ENCODE peak calls at places on chromosomes 4 and X, in five cellular contexts. One of them, this sample, is unnamed.

GRCh38 chr4:59655996-59656395 is 1544.1 kb upstream of the ADGRL3 start:
- DNase-seq in lung: no peak
- DNase-seq in lower lobe of right lung: no peak
- DNase-seq in left ventricle myocardium inferior: no peak
- DNase-seq in mammary epithelial cell: no peak
- DNase-seq in this sample: no peak

GRCh38 chr4:90184560-90184959 is 57.4 kb downstream of the CCSER1 start:
- DNase-seq in lower lobe of right lung: no peak
- DNase-seq in lung: no peak
- DNase-seq in mammary epithelial cell: no peak
- DNase-seq in left ventricle myocardium inferior: no peak
- DNase-seq in this sample: no peak

GRCh38 chr4:7635435-7635834 is 200.7 kb upstream of the PSAPL1 start:
- DNase-seq in lung: no peak
- DNase-seq in left ventricle myocardium inferior: no peak
- DNase-seq in lower lobe of right lung: no peak
- DNase-seq in mammary epithelial cell: no peak
- DNase-seq in this sample: no peak

GRCh38 chr4:163398238-163398637 is 54.5 kb downstream of the NPY5R start:
- DNase-seq in mammary epithelial cell: no peak
- DNase-seq in lung: no peak
- DNase-seq in lower lobe of right lung: no peak
- DNase-seq in left ventricle myocardium inferior: no peak
- DNase-seq in this sample: no peak

GRCh38 chrX:1521459-1521956 is 15.5 kb downstream of the P2RY8 start:
- DNase-seq in lower lobe of right lung: no peak
- DNase-seq in mammary epithelial cell: no peak
- DNase-seq in left ventricle myocardium inferior: no peak
- DNase-seq in lung: no peak
- DNase-seq in this sample: no peak

GRCh38 chrX:20091499-20091898 is 25.2 kb downstream of the MAP7D2 start:
- DNase-seq in lower lobe of right lung: no peak
- DNase-seq in left ventricle myocardium inferior: no peak
- DNase-seq in lung: no peak
- DNase-seq in mammary epithelial cell: peak; percentile 45
- DNase-seq in this sample: no peak

GRCh38 chrX:3351287-3351686 is 4.8 kb upstream of the MXRA5 start:
- DNase-seq in lung: no peak
- DNase-seq in left ventricle myocardium inferior: no peak
- DNase-seq in mammary epithelial cell: no peak
- DNase-seq in lower lobe of right lung: no peak
- DNase-seq in this sample: no peak

GRCh38 chrX:23634181-23634580 is 33.1 kb upstream of the PRDX4 start:
- DNase-seq in left ventricle myocardium inferior: no peak
- DNase-seq in lower lobe of right lung: no peak
- DNase-seq in lung: no peak
- DNase-seq in mammary epithelial cell: peak; percentile 5
- DNase-seq in this sample: no peak

GRCh38 chr4:114694770-114695169 is 96.2 kb downstream of the UGT8 start:
- DNase-seq in left ventricle myocardium inferior: no peak
- DNase-seq in lower lobe of right lung: no peak
- DNase-seq in lung: no peak
- DNase-seq in mammary epithelial cell: peak; percentile 16
- DNase-seq in this sample: no peak

GRCh38 chr4:69485130-69485529 is 10.6 kb downstream of the UGT2B4 start:
- DNase-seq in mammary epithelial cell: no peak
- DNase-seq in lower lobe of right lung: no peak
- DNase-seq in lung: no peak
- DNase-seq in left ventricle myocardium inferior: no peak
- DNase-seq in this sample: no peak

GRCh38 chr4:2792711-2793577 is at the start of gene SH3BP2:
- DNase-seq in mammary epithelial cell: peak; percentile 21
- DNase-seq in left ventricle myocardium inferior: peak; percentile 92
- DNase-seq in lung: peak; percentile 85
- DNase-seq in lower lobe of right lung: peak; percentile 90
- DNase-seq in this sample: peak; percentile 88

GRCh38 chr4:1521821-1522361 is 115.6 kb upstream of the NKX1-1 start:
- DNase-seq in lung: no peak
- DNase-seq in left ventricle myocardium inferior: no peak
- DNase-seq in mammary epithelial cell: no peak
- DNase-seq in lower lobe of right lung: peak; percentile 20
- DNase-seq in this sample: no peak

GRCh38 chr4:173883821-173884220 is 353.8 kb upstream of the HAND2 start:
- DNase-seq in lung: no peak
- DNase-seq in left ventricle myocardium inferior: no peak
- DNase-seq in lower lobe of right lung: no peak
- DNase-seq in mammary epithelial cell: no peak
- DNase-seq in this sample: no peak

GRCh38 chr4:159606835-159607234 is 504.0 kb downstream of the RAPGEF2 start:
- DNase-seq in left ventricle myocardium inferior: no peak
- DNase-seq in mammary epithelial cell: peak; percentile 70
- DNase-seq in lung: no peak
- DNase-seq in lower lobe of right lung: no peak
- DNase-seq in this sample: no peak

GRCh38 chrX:114075073-114075673 is 508.7 kb upstream of the HTR2C start:
- DNase-seq in lower lobe of right lung: no peak
- DNase-seq in lung: no peak
- DNase-seq in mammary epithelial cell: no peak
- DNase-seq in left ventricle myocardium inferior: no peak
- DNase-seq in this sample: no peak

GRCh38 chrX:78625292-78625909 is 33.7 kb downstream of the RTL3 start:
- DNase-seq in lung: no peak
- DNase-seq in lower lobe of right lung: no peak
- DNase-seq in left ventricle myocardium inferior: no peak
- DNase-seq in mammary epithelial cell: no peak
- DNase-seq in this sample: no peak

GRCh38 chr4:146643812-146644401 is 5.2 kb downstream of the POU4F2 start:
- DNase-seq in lower lobe of right lung: no peak
- DNase-seq in lung: no peak
- DNase-seq in left ventricle myocardium inferior: no peak
- DNase-seq in mammary epithelial cell: peak; percentile 15
- DNase-seq in this sample: no peak

GRCh38 chrX:40652664-40653063 is 5.3 kb upstream of the CXorf38 start:
- DNase-seq in left ventricle myocardium inferior: no peak
- DNase-seq in mammary epithelial cell: no peak
- DNase-seq in lower lobe of right lung: no peak
- DNase-seq in lung: no peak
- DNase-seq in this sample: no peak

GRCh38 chrX:1443496-1444075 is 9.1 kb downstream of the ASMTL start:
- DNase-seq in lower lobe of right lung: peak; percentile 33
- DNase-seq in mammary epithelial cell: no peak
- DNase-seq in left ventricle myocardium inferior: no peak
- DNase-seq in lung: no peak
- DNase-seq in this sample: no peak

GRCh38 chr4:18689308-18689915 is 667.9 kb upstream of the LCORL start:
- DNase-seq in lower lobe of right lung: no peak
- DNase-seq in lung: peak; percentile 54
- DNase-seq in mammary epithelial cell: peak; percentile 28
- DNase-seq in left ventricle myocardium inferior: no peak
- DNase-seq in this sample: no peak

GRCh38 chr4:180058731-180059215 is 2184.4 kb upstream of the TENM3 start:
- DNase-seq in lung: peak; percentile 32
- DNase-seq in mammary epithelial cell: peak; percentile 25
- DNase-seq in lower lobe of right lung: peak; percentile 47
- DNase-seq in left ventricle myocardium inferior: no peak
- DNase-seq in this sample: no peak

GRCh38 chrX:10633722-10634121 is 13.3 kb upstream of the MID1 start:
- DNase-seq in mammary epithelial cell: peak; percentile 90
- DNase-seq in lower lobe of right lung: no peak
- DNase-seq in lung: peak; percentile 38
- DNase-seq in left ventricle myocardium inferior: peak; percentile 12
- DNase-seq in this sample: peak; percentile 69

GRCh38 chrX:20681691-20682090 is 415.0 kb upstream of the RPS6KA3 start:
- DNase-seq in mammary epithelial cell: no peak
- DNase-seq in lower lobe of right lung: no peak
- DNase-seq in left ventricle myocardium inferior: no peak
- DNase-seq in lung: no peak
- DNase-seq in this sample: no peak

GRCh38 chr4:114052227-114052626 is 72.8 kb upstream of the ARSJ start:
- DNase-seq in lower lobe of right lung: no peak
- DNase-seq in left ventricle myocardium inferior: no peak
- DNase-seq in mammary epithelial cell: no peak
- DNase-seq in lung: peak; percentile 64
- DNase-seq in this sample: no peak

GRCh38 chrX:124256209-124256608 is 76.3 kb upstream of the TEX13D start:
- DNase-seq in lung: no peak
- DNase-seq in left ventricle myocardium inferior: no peak
- DNase-seq in mammary epithelial cell: no peak
- DNase-seq in lower lobe of right lung: no peak
- DNase-seq in this sample: no peak
- H3K27ac ChIP-seq in lung: no peak overlapping the region
- H3K27ac ChIP-seq in left ventricle myocardium inferior: no peak overlapping the region
- H3K27ac ChIP-seq in mammary epithelial cell: no peak overlapping the region
- H3K27ac ChIP-seq in lower lobe of right lung: no peak overlapping the region
- H3K27ac ChIP-seq in this sample: no peak overlapping the region

DNA sequence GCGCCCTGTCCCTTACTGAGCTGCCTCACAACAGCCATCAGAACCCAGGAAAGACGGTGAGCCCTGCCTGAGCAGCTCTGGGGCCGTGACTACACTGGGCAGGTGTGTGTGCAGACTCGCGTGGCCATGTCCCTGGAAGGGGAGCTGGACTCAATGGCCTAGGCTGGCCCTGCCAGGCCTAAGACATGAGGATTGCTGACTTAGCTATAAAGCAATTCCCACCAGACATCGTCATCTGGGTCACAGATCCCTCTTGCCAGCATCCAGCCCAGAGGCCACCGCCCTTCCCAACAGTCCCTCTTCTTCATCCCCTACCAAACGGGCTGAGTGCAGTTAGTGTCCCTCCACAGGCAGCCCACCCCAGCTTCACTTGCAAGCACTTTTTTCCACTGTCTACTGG is 3.7 kb downstream of the NAA10 start:
- DNase-seq in lung: no peak
- DNase-seq in lower lobe of right lung: no peak
- DNase-seq in left ventricle myocardium inferior: no peak
- DNase-seq in mammary epithelial cell: no peak
- DNase-seq in this sample: no peak
- H3K9me3 ChIP-seq in lung: no peaks in the 10 kb centered on the region
- H3K9me3 ChIP-seq in lower lobe of right lung: no peaks in the 10 kb centered on the region
- H3K9me3 ChIP-seq in left ventricle myocardium inferior: no peaks in the 10 kb centered on the region
- H3K9me3 ChIP-seq in mammary epithelial cell: no peaks in the 10 kb centered on the region
- H3K9me3 ChIP-seq in this sample: no peaks in the 10 kb centered on the region

GRCh38 chrX:69137371-69137881 is 27.8 kb downstream of the PJA1 start:
- DNase-seq in left ventricle myocardium inferior: no peak
- DNase-seq in mammary epithelial cell: no peak
- DNase-seq in lower lobe of right lung: no peak
- DNase-seq in lung: no peak
- DNase-seq in this sample: peak; percentile 31
- H3K4me3 ChIP-seq in left ventricle myocardium inferior: peak overlapping the region; percentile 55
- H3K4me3 ChIP-seq in mammary epithelial cell: no peak overlapping the region
- H3K4me3 ChIP-seq in lower lobe of right lung: peak overlapping the region; percentile 28
- H3K4me3 ChIP-seq in lung: no peak overlapping the region
- H3K4me3 ChIP-seq in this sample: peak overlapping the region; percentile 34

GRCh38 chr4:92236907-92237306 is 66.9 kb upstream of the GRID2 start:
- DNase-seq in left ventricle myocardium inferior: no peak
- DNase-seq in lower lobe of right lung: no peak
- DNase-seq in mammary epithelial cell: peak; percentile 35
- DNase-seq in lung: no peak
- DNase-seq in this sample: no peak
- H3K27ac ChIP-seq in left ventricle myocardium inferior: no peak overlapping the region
- H3K27ac ChIP-seq in lower lobe of right lung: no peak overlapping the region
- H3K27ac ChIP-seq in mammary epithelial cell: no peak overlapping the region
- H3K27ac ChIP-seq in lung: no peak overlapping the region
- H3K27ac ChIP-seq in this sample: no peak overlapping the region

GRCh38 chrX:154660506-154660905 is 7.1 kb upstream of the CTAG2 start:
- DNase-seq in left ventricle myocardium inferior: no peak
- DNase-seq in lower lobe of right lung: no peak
- DNase-seq in lung: no peak
- DNase-seq in mammary epithelial cell: no peak
- DNase-seq in this sample: no peak
- H3K9me3 ChIP-seq in left ventricle myocardium inferior: no peaks in the 10 kb centered on the region
- H3K9me3 ChIP-seq in lower lobe of right lung: no peaks in the 10 kb centered on the region
- H3K9me3 ChIP-seq in lung: peaks cover 11% of the 10 kb centered on the region
- H3K9me3 ChIP-seq in mammary epithelial cell: peaks cover 4% of the 10 kb centered on the region
- H3K9me3 ChIP-seq in this sample: no peaks in the 10 kb centered on the region

DNA sequence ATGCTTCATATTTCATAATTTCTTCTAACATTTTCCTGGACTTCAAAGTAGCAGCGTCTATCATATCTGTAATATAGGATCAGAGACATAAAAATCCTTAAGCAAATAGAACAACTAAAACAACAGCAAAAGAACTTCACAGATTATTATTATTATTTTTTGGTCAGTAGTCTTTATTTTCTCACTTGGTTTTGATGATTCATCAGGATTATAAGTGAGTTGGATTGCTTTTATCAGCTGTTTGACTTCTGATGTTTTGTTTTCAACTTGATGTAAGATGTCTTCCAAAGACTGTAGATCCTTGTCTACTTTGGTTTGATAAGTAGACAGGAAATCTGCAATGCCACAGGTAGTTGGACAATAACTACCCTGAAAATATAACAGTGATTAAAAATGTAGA is 623 bp downstream of the FGG start:
- DNase-seq in lung: no peak
- DNase-seq in left ventricle myocardium inferior: no peak
- DNase-seq in lower lobe of right lung: no peak
- DNase-seq in mammary epithelial cell: no peak
- DNase-seq in this sample: no peak
- H3K4me3 ChIP-seq in lung: no peak overlapping the region
- H3K4me3 ChIP-seq in left ventricle myocardium inferior: no peak overlapping the region
- H3K4me3 ChIP-seq in lower lobe of right lung: peak overlapping the region; percentile 9
- H3K4me3 ChIP-seq in mammary epithelial cell: no peak overlapping the region
- H3K4me3 ChIP-seq in this sample: no peak overlapping the region

GRCh38 chrX:154408659-154409221 is 314 bp downstream of the DNASE1L1 start:
- DNase-seq in lower lobe of right lung: no peak
- DNase-seq in mammary epithelial cell: no peak
- DNase-seq in left ventricle myocardium inferior: no peak
- DNase-seq in lung: no peak
- DNase-seq in this sample: no peak
- H3K27ac ChIP-seq in lower lobe of right lung: peak overlapping the region; percentile 75
- H3K27ac ChIP-seq in mammary epithelial cell: no peak overlapping the region
- H3K27ac ChIP-seq in left ventricle myocardium inferior: peak overlapping the region; percentile 80
- H3K27ac ChIP-seq in lung: no peak overlapping the region
- H3K27ac ChIP-seq in this sample: peak overlapping the region; percentile 81

This sample was measured in tibial artery.